ENCODE peak calls at places on chromosome 22, in five cellular contexts. One of them, this sample, is unnamed.

GRCh38 chr22:22165936-22166710 is 78.5 kb upstream of the VPREB1 start:
- DNase-seq in HepG2: no peak
- DNase-seq in H1: no peak
- DNase-seq in A549: no peak
- DNase-seq in GM12878: no peak
- DNase-seq in this sample: no peak

GRCh38 chr22:27518583-27519437 is 282.7 kb downstream of the MN1 start:
- DNase-seq in HepG2: no peak
- DNase-seq in H1: no peak
- DNase-seq in A549: no peak
- DNase-seq in GM12878: no peak
- DNase-seq in this sample: no peak

GRCh38 chr22:26952004-26952403 is 294.6 kb downstream of the MIAT start:
- DNase-seq in HepG2: no peak
- DNase-seq in H1: no peak
- DNase-seq in A549: no peak
- DNase-seq in GM12878: no peak
- DNase-seq in this sample: no peak

GRCh38 chr22:47784991-47785390 is 1022.5 kb downstream of the TBC1D22A start:
- DNase-seq in HepG2: no peak
- DNase-seq in H1: peak
- DNase-seq in A549: no peak
- DNase-seq in GM12878: no peak
- DNase-seq in this sample: no peak

GRCh38 chr22:39896313-39896996 is 2.9 kb upstream of the ENTHD1 start:
- DNase-seq in HepG2: no peak
- DNase-seq in H1: no peak
- DNase-seq in A549: no peak
- DNase-seq in GM12878: no peak
- DNase-seq in this sample: no peak

GRCh38 chr22:33036881-33037280 is 21.3 kb downstream of the SYN3 start:
- DNase-seq in HepG2: no peak
- DNase-seq in H1: no peak
- DNase-seq in A549: no peak
- DNase-seq in GM12878: no peak
- DNase-seq in this sample: no peak

GRCh38 chr22:46895753-46896152 is 133.3 kb downstream of the TBC1D22A start:
- DNase-seq in HepG2: no peak
- DNase-seq in H1: no peak
- DNase-seq in A549: no peak
- DNase-seq in GM12878: no peak
- DNase-seq in this sample: peak

GRCh38 chr22:48488611-48489456 is 1338.8 kb downstream of the BRD1 start:
- DNase-seq in HepG2: no peak
- DNase-seq in H1: peak
- DNase-seq in A549: no peak
- DNase-seq in GM12878: no peak
- DNase-seq in this sample: no peak

GRCh38 chr22:50526849-50527801 is 1.7 kb upstream of the SCO2 start:
- DNase-seq in HepG2: peak
- DNase-seq in H1: peak
- DNase-seq in A549: peak
- DNase-seq in GM12878: no peak
- DNase-seq in this sample: peak

GRCh38 chr22:37503850-37504249 is 15.4 kb downstream of the CARD10 start:
- DNase-seq in HepG2: peak
- DNase-seq in H1: no peak
- DNase-seq in A549: peak
- DNase-seq in GM12878: no peak
- DNase-seq in this sample: no peak

GRCh38 chr22:27335102-27335660 is 466.4 kb downstream of the MN1 start:
- DNase-seq in HepG2: no peak
- DNase-seq in H1: peak
- DNase-seq in A549: no peak
- DNase-seq in GM12878: no peak
- DNase-seq in this sample: no peak

GRCh38 chr22:44026630-44027511 is 2.8 kb downstream of the PARVB start:
- DNase-seq in HepG2: no peak
- DNase-seq in H1: no peak
- DNase-seq in A549: no peak
- DNase-seq in GM12878: peak
- DNase-seq in this sample: peak

GRCh38 chr22:25987948-25988347 is 181.3 kb upstream of the SEZ6L start:
- DNase-seq in HepG2: no peak
- DNase-seq in H1: no peak
- DNase-seq in A549: no peak
- DNase-seq in GM12878: no peak
- DNase-seq in this sample: no peak

GRCh38 chr22:33886696-33887095 is 33.6 kb downstream of the LARGE1 start:
- DNase-seq in HepG2: no peak
- DNase-seq in H1: no peak
- DNase-seq in A549: no peak
- DNase-seq in GM12878: no peak
- DNase-seq in this sample: no peak

GRCh38 chr22:24926849-24927579 is 19.5 kb downstream of the LHFPL7 start:
- DNase-seq in HepG2: no peak
- DNase-seq in H1: no peak
- DNase-seq in A549: no peak
- DNase-seq in GM12878: no peak
- DNase-seq in this sample: no peak

GRCh38 chr22:37633082-37633692 is 6.3 kb upstream of the SH3BP1 start:
- DNase-seq in HepG2: no peak
- DNase-seq in H1: no peak
- DNase-seq in A549: no peak
- DNase-seq in GM12878: peak
- DNase-seq in this sample: no peak

GRCh38 chr22:42388130-42388797 is 43.9 kb downstream of the NFAM1 start:
- DNase-seq in HepG2: no peak
- DNase-seq in H1: no peak
- DNase-seq in A549: no peak
- DNase-seq in GM12878: no peak
- DNase-seq in this sample: peak

GRCh38 chr22:39999144-39999757 is 4.5 kb downstream of the FAM83F start:
- DNase-seq in HepG2: peak
- DNase-seq in H1: no peak
- DNase-seq in A549: peak
- DNase-seq in GM12878: no peak
- DNase-seq in this sample: peak

GRCh38 chr22:17767236-17768065 is 6.8 kb downstream of the BID start:
- DNase-seq in HepG2: no peak
- DNase-seq in H1: no peak
- DNase-seq in A549: no peak
- DNase-seq in GM12878: peak
- DNase-seq in this sample: no peak

GRCh38 chr22:41350087-41350486 is 31.7 kb upstream of the TEF start:
- DNase-seq in HepG2: no peak
- DNase-seq in H1: no peak
- DNase-seq in A549: no peak
- DNase-seq in GM12878: no peak
- DNase-seq in this sample: peak

GRCh38 chr22:37561209-37562048 is 1.1 kb downstream of the CDC42EP1 start:
- DNase-seq in HepG2: peak
- DNase-seq in H1: peak
- DNase-seq in A549: peak
- DNase-seq in GM12878: no peak
- DNase-seq in this sample: peak

GRCh38 chr22:34236527-34236926 is 316.3 kb upstream of the LARGE1 start:
- DNase-seq in HepG2: no peak
- DNase-seq in H1: no peak
- DNase-seq in A549: no peak
- DNase-seq in GM12878: no peak
- DNase-seq in this sample: no peak

GRCh38 chr22:33402325-33402724 is 344.1 kb upstream of the SYN3 start:
- DNase-seq in HepG2: peak
- DNase-seq in H1: no peak
- DNase-seq in A549: no peak
- DNase-seq in GM12878: no peak
- DNase-seq in this sample: no peak

GRCh38 chr22:32413715-32414114 is 1.7 kb upstream of the RTCB start:
- DNase-seq in HepG2: peak
- DNase-seq in H1: no peak
- DNase-seq in A549: peak
- DNase-seq in GM12878: no peak
- DNase-seq in this sample: no peak

GRCh38 chr22:32623943-32624342 is 149.3 kb downstream of the FBXO7 start:
- DNase-seq in HepG2: peak
- DNase-seq in H1: no peak
- DNase-seq in A549: no peak
- DNase-seq in GM12878: no peak
- DNase-seq in this sample: no peak

GRCh38 chr22:38418589-38418988 is 36.4 kb downstream of the KCNJ4 start:
- DNase-seq in HepG2: no peak
- DNase-seq in H1: no peak
- DNase-seq in A549: no peak
- DNase-seq in GM12878: no peak
- DNase-seq in this sample: no peak

GRCh38 chr22:38829485-38829884 is 14.3 kb downstream of the NPTXR start:
- DNase-seq in HepG2: no peak
- DNase-seq in H1: no peak
- DNase-seq in A549: peak
- DNase-seq in GM12878: no peak
- DNase-seq in this sample: no peak

GRCh38 chr22:26502688-26503561 is 9.3 kb downstream of the TFIP11 start:
- DNase-seq in HepG2: no peak
- DNase-seq in H1: peak
- DNase-seq in A549: peak
- DNase-seq in GM12878: no peak
- DNase-seq in this sample: peak

GRCh38 chr22:41976070-41976901 is 7.0 kb downstream of the SEPTIN3 start:
- DNase-seq in HepG2: no peak
- DNase-seq in H1: peak
- DNase-seq in A549: no peak
- DNase-seq in GM12878: no peak
- DNase-seq in this sample: peak

GRCh38 chr22:39926175-39927152 is 25.6 kb downstream of the GRAP2 start:
- DNase-seq in HepG2: no peak
- DNase-seq in H1: no peak
- DNase-seq in A549: no peak
- DNase-seq in GM12878: no peak
- DNase-seq in this sample: no peak

GRCh38 chr22:22955866-22956535 is 68.4 kb downstream of the IGLL5 start:
- DNase-seq in HepG2: peak
- DNase-seq in H1: peak
- DNase-seq in A549: peak
- DNase-seq in GM12878: no peak
- DNase-seq in this sample: peak

GRCh38 chr22:42622061-42622710 is 7.5 kb upstream of the POLDIP3 start:
- DNase-seq in HepG2: no peak
- DNase-seq in H1: no peak
- DNase-seq in A549: no peak
- DNase-seq in GM12878: no peak
- DNase-seq in this sample: no peak

GRCh38 chr22:37990302-37990701 is 5.9 kb upstream of the SOX10 start:
- DNase-seq in HepG2: no peak
- DNase-seq in H1: no peak
- DNase-seq in A549: no peak
- DNase-seq in GM12878: no peak
- DNase-seq in this sample: no peak

GRCh38 chr22:25746012-25746373 is 4.0 kb downstream of the MYO18B start:
- DNase-seq in HepG2: no peak
- DNase-seq in H1: no peak
- DNase-seq in A549: no peak
- DNase-seq in GM12878: no peak
- DNase-seq in this sample: no peak

GRCh38 chr22:36860821-36861659 is at the start of gene NCF4:
- DNase-seq in HepG2: no peak
- DNase-seq in H1: no peak
- DNase-seq in A549: no peak
- DNase-seq in GM12878: peak
- DNase-seq in this sample: no peak

DNA sequence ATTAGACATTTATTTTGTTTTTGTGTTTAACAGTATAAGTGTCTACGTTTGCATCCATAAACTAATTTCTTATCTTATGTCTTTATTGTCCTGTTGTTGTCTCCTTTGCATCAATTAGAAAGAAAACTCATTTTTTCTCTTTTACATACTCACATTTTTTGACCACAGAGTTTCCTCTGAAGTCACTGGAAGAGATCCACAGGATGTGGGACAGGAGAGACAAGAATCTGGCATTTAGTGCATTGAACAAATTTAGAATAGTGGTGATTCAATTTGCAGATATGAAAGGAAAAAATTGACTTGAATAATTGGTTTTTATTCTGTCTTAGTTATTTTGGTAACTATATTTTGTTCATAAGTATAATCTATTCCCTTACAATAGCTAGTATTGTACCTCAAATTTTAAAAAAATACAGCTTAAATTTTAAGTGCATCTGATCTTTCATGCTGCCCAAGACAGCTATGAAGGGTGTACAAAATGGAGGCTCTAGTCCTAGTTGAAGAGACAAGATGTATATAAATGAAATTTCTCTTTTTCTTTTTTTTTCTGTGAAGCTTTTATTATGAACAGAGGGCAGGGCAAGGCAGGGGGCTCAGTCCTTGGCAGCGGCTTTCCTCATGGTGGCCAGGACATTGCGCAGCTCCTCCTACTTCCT is 24.4 kb downstream of the HORMAD2 start:
- DNase-seq in HepG2: no peak
- DNase-seq in H1: no peak
- DNase-seq in A549: no peak
- DNase-seq in GM12878: no peak
- DNase-seq in this sample: no peak
- TF ChIP-seq CHD2 in HepG2: no peak
- TF ChIP-seq CHD2 in H1: no peak
- TF ChIP-seq CHD2 in A549: no peak
- TF ChIP-seq CHD2 in GM12878: no peak
- TF ChIP-seq CHD2 in this sample: no peak

GRCh38 chr22:30325065-30325720 is 1.5 kb downstream of the TBC1D10A start:
- DNase-seq in HepG2: no peak
- DNase-seq in H1: no peak
- DNase-seq in A549: peak
- DNase-seq in GM12878: no peak
- DNase-seq in this sample: peak
- TF ChIP-seq RFX5 in HepG2: no peak
- TF ChIP-seq RFX5 in H1: no peak
- TF ChIP-seq RFX5 in A549: no peak
- TF ChIP-seq RFX5 in GM12878: no peak
- TF ChIP-seq RFX5 in this sample: no peak

GRCh38 chr22:45868586-45869443 is 108.1 kb downstream of the WNT7B start:
- DNase-seq in HepG2: no peak
- DNase-seq in H1: no peak
- DNase-seq in A549: no peak
- DNase-seq in GM12878: no peak
- DNase-seq in this sample: no peak
- TF ChIP-seq CHD2 in HepG2: no peak
- TF ChIP-seq CHD2 in H1: no peak
- TF ChIP-seq CHD2 in A549: no peak
- TF ChIP-seq CHD2 in GM12878: no peak
- TF ChIP-seq CHD2 in this sample: no peak

DNA sequence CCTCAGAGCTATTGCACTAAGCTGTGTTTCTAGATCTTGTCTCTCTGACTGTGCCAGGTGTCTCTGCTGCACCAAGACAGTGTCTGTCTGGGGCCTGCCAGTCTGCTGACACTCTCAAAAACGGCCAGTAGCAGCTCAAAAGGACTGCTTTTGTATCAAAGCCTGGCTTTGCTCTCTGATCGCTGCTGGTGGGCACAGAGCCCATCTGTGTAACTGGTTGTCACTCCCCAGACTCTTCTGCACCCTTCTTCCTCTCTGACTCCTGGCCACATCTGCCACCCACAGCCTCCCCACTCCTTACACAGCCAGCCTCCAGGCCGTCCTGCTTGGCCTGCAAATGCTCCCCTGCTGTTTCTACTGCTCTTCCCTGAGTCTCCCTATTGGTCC is 26.5 kb downstream of the MED15 start:
- DNase-seq in HepG2: no peak
- DNase-seq in H1: no peak
- DNase-seq in A549: no peak
- DNase-seq in GM12878: no peak
- DNase-seq in this sample: no peak
- TF ChIP-seq RFX5 in HepG2: no peak
- TF ChIP-seq RFX5 in H1: no peak
- TF ChIP-seq RFX5 in A549: no peak
- TF ChIP-seq RFX5 in GM12878: no peak
- TF ChIP-seq RFX5 in this sample: no peak

This sample was measured in K562.